ENCODE peak calls at places on chromosomes 3 and 15, in ten cellular contexts. B is endothelial cell of umbilical vein, N is uterus, A is sigmoid colon, Q is K562, Y is esophagus squamous epithelium, G is body of pancreas, O is GM12892, X is A549, F is breast epithelium. Z is an unnamed sample.

GRCh38 chr15:98689431-98689861 is 41.1 kb downstream of the IGF1R start:
- DNase-seq in B (no peak), N (no peak), A (no peak), Q (no peak), Y (no peak), G (no peak), O (no peak), X (no peak), F (no peak), Z (no peak)

GRCh38 chr15:65470866-65471265 is 46.6 kb downstream of the DPP8 start:
- DNase-seq in B (no peak), N (no peak), A (no peak), Q (peak), Y (no peak), G (no peak), O (no peak), X (no peak), F (no peak), Z (no peak)

GRCh38 chr3:73820431-73820830 is 195.7 kb upstream of the PDZRN3 start:
- DNase-seq in B (no peak), N (no peak), A (no peak), Q (no peak), Y (no peak), G (no peak), O (no peak), X (no peak), F (no peak), Z (no peak)

GRCh38 chr3:67848299-67848698 is 193.9 kb upstream of the SUCLG2 start:
- DNase-seq in B (no peak), N (no peak), A (no peak), Q (no peak), Y (no peak), G (no peak), O (no peak), X (no peak), F (no peak), Z (no peak)

GRCh38 chr15:63198752-63199250 is 9.4 kb downstream of the RAB8B start:
- DNase-seq in B (no peak), N (no peak), A (no peak), Q (no peak), Y (no peak), G (no peak), O (no peak), X (no peak), F (no peak), Z (peak)

GRCh38 chr15:97483232-97483631 is 477.3 kb upstream of the ARRDC4 start:
- DNase-seq in B (no peak), N (no peak), A (no peak), Q (no peak), Y (no peak), G (no peak), O (no peak), X (no peak), F (no peak), Z (no peak)

GRCh38 chr3:176988795-176989194 is 208.5 kb downstream of the TBL1XR1 start:
- DNase-seq in B (no peak), N (no peak), A (no peak), Q (no peak), Y (no peak), G (no peak), O (no peak), X (no peak), F (no peak), Z (peak)

GRCh38 chr3:139198929-139199328 is 144.9 kb upstream of the MRPS22 start:
- DNase-seq in B (no peak), N (no peak), A (no peak), Q (no peak), Y (no peak), G (no peak), O (no peak), X (no peak), F (no peak), Z (no peak)

GRCh38 chr3:194379231-194379630 is 9.7 kb upstream of the LRRC15 start:
- DNase-seq in B (no peak), N (no peak), A (no peak), Q (no peak), Y (no peak), G (no peak), O (no peak), X (no peak), F (no peak), Z (no peak)

GRCh38 chr3:52851348-52851747 is 16.5 kb upstream of the MUSTN1 start:
- DNase-seq in B (peak), N (no peak), A (no peak), Q (peak), Y (no peak), G (peak), O (peak), X (peak), F (no peak), Z (peak)

GRCh38 chr3:139306078-139306477 is 37.7 kb upstream of the MRPS22 start:
- DNase-seq in B (no peak), N (no peak), A (no peak), Q (peak), Y (no peak), G (no peak), O (no peak), X (no peak), F (no peak), Z (no peak)

GRCh38 chr3:61684386-61684785 is 123.0 kb downstream of the PTPRG start:
- DNase-seq in B (no peak), N (no peak), A (no peak), Q (no peak), Y (no peak), G (no peak), O (no peak), X (no peak), F (no peak), Z (no peak)

GRCh38 chr3:120442975-120443517 is 7.7 kb downstream of the FSTL1 start:
- DNase-seq in B (no peak), N (no peak), A (no peak), Q (no peak), Y (no peak), G (no peak), O (no peak), X (peak), F (no peak), Z (no peak)

GRCh38 chr3:194874206-194874605 is 188.5 kb downstream of the FAM43A start:
- DNase-seq in B (no peak), N (no peak), A (no peak), Q (no peak), Y (no peak), G (no peak), O (no peak), X (no peak), F (no peak), Z (no peak)

GRCh38 chr3:185717121-185717520 is 107.7 kb downstream of the IGF2BP2 start:
- DNase-seq in B (peak), N (no peak), A (no peak), Q (no peak), Y (no peak), G (no peak), O (no peak), X (no peak), F (no peak), Z (no peak)

GRCh38 chr3:21750291-21750690 is 719 bp downstream of the ZNF385D start:
- DNase-seq in B (no peak), N (no peak), A (no peak), Q (no peak), Y (no peak), G (no peak), O (no peak), X (no peak), F (no peak), Z (no peak)

GRCh38 chr3:17579289-17580031 is 163.0 kb downstream of the TBC1D5 start:
- DNase-seq in B (peak), N (no peak), A (no peak), Q (no peak), Y (no peak), G (no peak), O (no peak), X (no peak), F (no peak), Z (peak)

GRCh38 chr3:127820871-127821853 is 1.2 kb downstream of the MGLL start:
- DNase-seq in B (peak), N (no peak), A (no peak), Q (peak), Y (no peak), G (no peak), O (no peak), X (no peak), F (no peak), Z (peak)

GRCh38 chr3:71725279-71725991 is at the start of gene EIF4E3:
- DNase-seq in B (no peak), N (peak), A (peak), Q (peak), Y (no peak), G (peak), O (peak), X (peak), F (no peak), Z (peak)

GRCh38 chr15:55250392-55250791 is 39.2 kb downstream of the RAB27A start:
- DNase-seq in B (no peak), N (no peak), A (no peak), Q (no peak), Y (no peak), G (no peak), O (no peak), X (no peak), F (no peak), Z (peak)

GRCh38 chr15:101138913-101139880 is 112.7 kb downstream of the CHSY1 start:
- DNase-seq in B (no peak), N (no peak), A (no peak), Q (no peak), Y (no peak), G (no peak), O (peak), X (no peak), F (no peak), Z (no peak)

GRCh38 chr3:62113092-62113491 is 260.3 kb downstream of the FEZF2 start:
- DNase-seq in B (no peak), N (no peak), A (no peak), Q (no peak), Y (no peak), G (no peak), O (no peak), X (no peak), F (no peak), Z (no peak)

GRCh38 chr3:124201786-124202185 is 209.9 kb upstream of the ROPN1 start:
- DNase-seq in B (no peak), N (peak), A (peak), Q (no peak), Y (no peak), G (no peak), O (no peak), X (no peak), F (no peak), Z (no peak)

GRCh38 chr3:12371525-12372140 is 82.8 kb downstream of the PPARG start:
- DNase-seq in B (no peak), N (no peak), A (no peak), Q (no peak), Y (no peak), G (no peak), O (no peak), X (no peak), F (no peak), Z (no peak)

GRCh38 chr15:77744398-77744797 is 111.7 kb upstream of the LINGO1 start:
- DNase-seq in B (no peak), N (no peak), A (no peak), Q (no peak), Y (no peak), G (no peak), O (no peak), X (no peak), F (no peak), Z (no peak)

GRCh38 chr3:48372862-48373435 is 930 bp downstream of the FBXW12 start:
- DNase-seq in B (no peak), N (no peak), A (no peak), Q (no peak), Y (no peak), G (no peak), O (no peak), X (no peak), F (no peak), Z (no peak)

GRCh38 chr3:57434041-57434440 is 110.1 kb downstream of the DNAH12 start:
- DNase-seq in B (peak), N (no peak), A (no peak), Q (no peak), Y (no peak), G (no peak), O (no peak), X (peak), F (no peak), Z (peak)

GRCh38 chr3:132317229-132317948 is at the start of gene ACP3:
- DNase-seq in B (peak), N (peak), A (no peak), Q (no peak), Y (no peak), G (peak), O (no peak), X (no peak), F (peak), Z (peak)

GRCh38 chr15:77502379-77503095 is 81.8 kb downstream of the HMG20A start:
- DNase-seq in B (no peak), N (no peak), A (no peak), Q (no peak), Y (no peak), G (no peak), O (no peak), X (no peak), F (no peak), Z (peak)

GRCh38 chr15:75731248-75732100 is 18.8 kb upstream of the CSPG4 start:
- DNase-seq in B (no peak), N (peak), A (peak), Q (no peak), Y (no peak), G (no peak), O (no peak), X (no peak), F (no peak), Z (no peak)

GRCh38 chr15:51647128-51647562 is 24.6 kb upstream of the DMXL2 start:
- DNase-seq in B (peak), N (no peak), A (peak), Q (peak), Y (no peak), G (no peak), O (no peak), X (no peak), F (no peak), Z (peak)

GRCh38 chr3:64332461-64333350 is 107.4 kb upstream of the PRICKLE2 start:
- DNase-seq in B (no peak), N (no peak), A (no peak), Q (no peak), Y (no peak), G (no peak), O (no peak), X (no peak), F (no peak), Z (no peak)

GRCh38 chr15:70380484-70380883 is 282.8 kb upstream of the TLE3 start:
- DNase-seq in B (no peak), N (no peak), A (no peak), Q (no peak), Y (no peak), G (no peak), O (no peak), X (no peak), F (peak), Z (no peak)

DNA sequence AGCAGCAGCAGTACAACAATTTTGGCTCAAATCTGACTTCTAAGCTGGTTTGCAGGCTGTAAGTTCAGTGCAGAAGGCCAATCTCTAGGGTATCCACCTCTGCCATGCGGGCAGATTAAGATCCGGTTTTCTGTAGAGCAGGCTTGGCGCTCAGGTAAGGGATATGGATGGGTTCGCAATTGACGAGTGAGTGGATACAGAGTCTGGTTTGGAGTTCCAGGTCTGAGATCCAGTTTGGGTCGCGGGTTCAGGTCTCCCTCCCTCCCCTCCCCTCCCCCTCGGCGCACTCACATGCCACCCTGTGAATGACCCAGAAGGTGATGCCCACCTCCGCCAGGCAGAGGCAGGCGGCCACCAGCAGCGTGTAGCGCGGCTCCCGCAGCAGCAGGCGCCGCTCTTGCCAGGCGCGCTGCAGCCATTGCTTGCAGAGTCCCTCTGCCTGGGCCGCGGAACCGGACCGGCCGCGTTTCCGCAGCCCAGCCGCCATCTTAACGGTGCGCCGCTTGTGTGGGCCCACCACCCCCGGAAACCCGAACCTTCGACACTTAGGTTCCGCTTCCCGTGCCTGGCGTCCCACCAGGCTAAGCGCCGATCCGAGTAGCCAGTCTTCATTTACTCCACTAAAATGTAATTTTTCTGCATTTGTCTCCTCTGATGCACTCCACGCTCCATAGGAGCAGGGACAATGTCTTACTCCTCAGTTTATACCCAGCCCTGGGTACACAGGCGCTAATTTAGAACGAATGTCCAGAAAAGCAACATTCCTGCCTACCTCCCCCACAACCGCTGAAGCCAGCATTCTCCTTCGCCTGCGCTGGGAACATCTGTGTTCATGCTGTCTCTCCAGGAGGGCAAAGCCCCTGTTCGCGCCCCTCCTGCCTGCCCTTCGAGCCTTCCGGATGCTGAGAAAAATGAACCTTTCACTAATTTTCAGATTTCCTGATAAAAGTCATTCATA is at the start of gene ALG3:
- DNase-seq in B (peak), N (peak), A (peak), Q (peak), Y (peak), G (peak), O (peak), X (peak), F (peak), Z (peak)
- TF ChIP-seq POLR2A in B (peak), N (no peak), A (no peak), Q (peak), Y (no peak), G (peak), O (peak), X (peak), F (no peak), Z (peak)

DNA sequence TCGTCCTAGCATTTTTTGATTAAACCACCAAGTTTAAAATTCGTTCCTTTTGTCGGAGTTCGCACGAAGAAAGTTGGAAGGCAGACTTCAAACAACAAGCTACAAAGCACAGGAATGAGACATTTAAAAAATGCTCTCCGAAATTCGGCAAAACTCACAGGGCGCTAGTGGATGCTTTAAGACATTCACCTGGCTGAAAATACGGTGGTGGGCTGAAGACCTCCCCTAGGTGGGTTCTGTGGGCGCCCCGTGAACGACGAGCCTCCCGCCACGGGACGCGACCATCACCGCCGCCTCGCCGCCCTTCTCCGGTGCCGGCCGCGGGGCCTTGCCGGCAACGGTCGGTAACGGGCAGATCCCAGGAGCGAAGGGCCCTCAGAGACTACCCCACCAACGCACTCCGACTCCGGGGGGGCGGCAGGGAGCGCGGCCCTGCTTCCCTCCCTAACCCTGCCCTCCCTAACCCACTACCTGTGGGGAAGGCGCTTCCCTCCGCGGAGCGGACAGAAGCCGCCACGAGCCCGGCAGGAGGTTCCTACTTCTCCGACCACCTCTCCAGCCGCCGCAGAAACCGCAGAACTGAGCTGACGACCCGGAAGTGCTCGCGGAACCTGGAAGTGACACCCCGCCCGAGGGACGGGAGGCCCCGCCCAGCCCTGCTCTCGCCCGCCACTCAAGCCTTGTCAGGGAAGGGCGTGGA is at the start of gene GTF2A2:
- DNase-seq in B (peak), N (peak), A (peak), Q (peak), Y (peak), G (peak), O (peak), X (peak), F (peak), Z (peak)
- TF ChIP-seq POLR2A in B (peak), N (peak), A (peak), Q (peak), Y (no peak), G (peak), O (peak), X (peak), F (peak), Z (peak)

GRCh38 chr3:10204921-10205320 is 40.2 kb downstream of the IRAK2 start:
- DNase-seq in B (no peak), N (no peak), A (no peak), Q (no peak), Y (no peak), G (no peak), O (no peak), X (no peak), F (no peak), Z (no peak)

GRCh38 chr3:10206166-10206511 is 41.4 kb downstream of the IRAK2 start:
- DNase-seq in B (no peak), N (no peak), A (no peak), Q (no peak), Y (no peak), G (no peak), O (no peak), X (no peak), F (no peak), Z (no peak)

DNA sequence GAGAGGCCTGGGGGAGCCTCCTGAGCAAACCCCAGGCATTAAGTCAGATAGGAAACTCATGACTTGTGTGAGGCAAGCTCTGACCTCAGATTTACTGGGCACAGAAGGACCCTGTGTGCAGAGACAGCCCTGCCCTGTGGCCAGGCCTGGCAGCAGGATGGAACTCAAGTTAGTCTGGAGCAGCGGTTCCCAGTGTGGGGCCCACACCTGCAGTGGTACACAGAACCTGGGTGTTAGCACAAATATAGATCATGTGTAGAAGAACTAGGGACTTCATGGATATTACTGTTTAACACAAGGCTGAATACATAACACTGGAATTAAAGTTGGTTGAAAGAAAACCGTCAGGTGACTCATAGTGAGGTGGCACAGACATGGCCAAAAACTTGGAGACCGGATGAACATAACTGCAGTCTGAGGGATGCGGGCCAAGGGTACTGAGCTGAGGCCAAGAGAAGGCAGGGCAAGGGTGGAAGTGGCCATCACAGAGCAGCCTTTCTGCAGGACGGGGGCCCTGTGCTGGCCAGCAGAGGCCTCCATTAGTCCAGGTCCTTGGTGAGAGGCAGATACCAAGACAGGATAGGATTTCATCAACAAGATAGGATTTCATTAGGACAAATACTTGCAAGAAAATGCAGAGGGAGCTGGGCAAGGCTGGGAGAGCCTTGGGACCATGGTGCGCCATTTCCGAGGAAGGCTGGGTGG is 40.9 kb downstream of the IRAK2 start:
- DNase-seq in B (peak), N (peak), A (no peak), Q (no peak), Y (no peak), G (no peak), O (no peak), X (peak), F (peak), Z (no peak)
- TF ChIP-seq POLR2A in B (peak), N (no peak), A (no peak), Q (no peak), Y (no peak), G (no peak), O (no peak), X (no peak), F (no peak), Z (no peak)

DNA sequence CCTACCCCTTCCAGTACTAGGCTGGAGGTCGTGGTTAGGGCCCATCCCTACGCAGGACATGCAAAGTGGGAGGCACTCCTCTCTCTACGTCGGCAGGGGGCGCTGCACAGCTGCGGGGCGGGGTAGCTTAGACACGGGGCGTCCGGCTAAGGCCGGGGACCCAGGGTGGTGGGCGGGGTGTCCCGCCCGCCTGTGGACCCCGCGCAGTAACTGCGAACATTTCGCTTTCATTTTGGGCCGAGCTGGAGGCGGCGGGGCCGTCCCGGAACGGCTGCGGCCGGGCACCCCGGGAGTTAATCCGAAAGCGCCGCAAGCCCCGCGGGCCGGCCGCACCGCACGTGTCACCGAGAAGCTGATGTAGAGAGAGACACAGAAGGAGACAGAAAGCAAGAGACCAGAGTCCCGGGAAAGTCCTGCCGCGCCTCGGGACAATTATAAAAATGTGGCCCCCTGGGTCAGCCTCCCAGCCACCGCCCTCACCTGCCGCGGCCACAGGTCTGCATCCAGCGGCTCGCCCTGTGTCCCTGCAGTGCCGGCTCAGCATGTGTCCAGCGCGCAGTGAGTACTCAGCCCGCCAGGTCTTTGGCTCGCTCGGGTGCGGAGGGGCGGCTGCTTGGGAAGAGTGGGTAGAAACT is at the start of gene IL12A:
- DNase-seq in B (peak), N (peak), A (peak), Q (peak), Y (peak), G (peak), O (peak), X (peak), F (peak), Z (peak)
- TF ChIP-seq POLR2A in B (no peak), N (no peak), A (no peak), Q (no peak), Y (no peak), G (no peak), O (no peak), X (no peak), F (no peak), Z (no peak)